ENCODE peak calls at places on chromosomes 16 and 17, in six cellular contexts. H is IMR-90, G is mesendoderm, I is trophoblast cell, X is H1, S is neuronal stem cell. Z is an unnamed sample. For H3K36me3, the result is how much of the 10 kb centered on the place peaks cover.

GRCh38 chr17:57002904-57003303 is 25.0 kb downstream of the SCPEP1 start:
- DNase-seq in H (no peak), G (no peak), I (no peak), X (no peak), S (no peak), Z (no peak)

GRCh38 chr17:30950669-30951399 is 20.0 kb upstream of the RNF135 start:
- DNase-seq in H (peak), G (no peak), I (no peak), X (no peak), S (no peak), Z (peak)

GRCh38 chr16:11272921-11273720 is at the start of gene PRM3:
- DNase-seq in H (no peak), G (no peak), I (no peak), X (no peak), S (no peak), Z (no peak)

GRCh38 chr17:46831573-46832305 is 13.2 kb upstream of the WNT3 start:
- DNase-seq in H (no peak), G (no peak), I (no peak), X (no peak), S (no peak), Z (no peak)

GRCh38 chr17:27846042-27846655 is 45.8 kb upstream of the NOS2 start:
- DNase-seq in H (no peak), G (no peak), I (no peak), X (no peak), S (no peak), Z (no peak)

GRCh38 chr17:55463600-55463999 is 42.0 kb upstream of the MMD start:
- DNase-seq in H (no peak), G (no peak), I (no peak), X (no peak), S (no peak), Z (no peak)

GRCh38 chr17:50686494-50687199 is 21.1 kb downstream of the ANKRD40 start:
- DNase-seq in H (peak), G (peak), I (no peak), X (no peak), S (no peak), Z (peak)

GRCh38 chr16:30527635-30528178 is 1.3 kb upstream of the ZNF768 start:
- DNase-seq in H (no peak), G (no peak), I (peak), X (no peak), S (no peak), Z (no peak)

GRCh38 chr16:48918520-48919258 is 308.7 kb upstream of the N4BP1 start:
- DNase-seq in H (no peak), G (peak), I (peak), X (no peak), S (no peak), Z (no peak)

GRCh38 chr16:4500283-4500682 is 24.1 kb downstream of the HMOX2 start:
- DNase-seq in H (peak), G (peak), I (peak), X (no peak), S (no peak), Z (peak)

GRCh38 chr17:3635474-3636153 is 436 bp downstream of the SHPK start:
- DNase-seq in H (no peak), G (peak), I (peak), X (no peak), S (peak), Z (no peak)

GRCh38 chr17:63413128-63413527 is 33.0 kb downstream of the CYB561 start:
- DNase-seq in H (no peak), G (no peak), I (no peak), X (no peak), S (no peak), Z (no peak)

GRCh38 chr16:68492501-68493411 is 44.4 kb upstream of the SMPD3 start:
- DNase-seq in H (no peak), G (no peak), I (no peak), X (no peak), S (no peak), Z (no peak)

GRCh38 chr17:35373532-35373983 is at the start of gene SLFN11:
- DNase-seq in H (peak), G (peak), I (no peak), X (no peak), S (no peak), Z (peak)

GRCh38 chr17:75683467-75684041 is 16.4 kb downstream of the SAP30BP start:
- DNase-seq in H (peak), G (no peak), I (no peak), X (no peak), S (no peak), Z (peak)

GRCh38 chr17:72421128-72422092 is 300.6 kb downstream of the SOX9 start:
- DNase-seq in H (peak), G (peak), I (peak), X (no peak), S (no peak), Z (peak)

GRCh38 chr17:17540278-17540906 is 44.2 kb upstream of the RASD1 start:
- DNase-seq in H (no peak), G (no peak), I (no peak), X (no peak), S (no peak), Z (no peak)

GRCh38 chr16:54027126-54027922 is 259.3 kb downstream of the IRX3 start:
- DNase-seq in H (peak), G (no peak), I (no peak), X (no peak), S (no peak), Z (peak)

GRCh38 chr17:31787857-31788570 is 71.0 kb downstream of the COPRS start:
- DNase-seq in H (peak), G (peak), I (no peak), X (no peak), S (no peak), Z (peak)

GRCh38 chr16:58426095-58426494 is 33.8 kb downstream of the GINS3 start:
- DNase-seq in H (no peak), G (no peak), I (no peak), X (no peak), S (no peak), Z (no peak)

GRCh38 chr17:79835953-79836951 is 3.0 kb downstream of the CBX4 start:
- DNase-seq in H (peak), G (peak), I (peak), X (peak), S (no peak), Z (peak)

GRCh38 chr16:24075929-24076716 is 180.0 kb upstream of the CACNG3 start:
- DNase-seq in H (no peak), G (peak), I (peak), X (no peak), S (no peak), Z (no peak)

GRCh38 chr16:67563708-67564468 is 1.6 kb downstream of the CTCF start:
- DNase-seq in H (peak), G (peak), I (peak), X (no peak), S (no peak), Z (peak)

GRCh38 chr17:62618647-62619412 is 8.6 kb upstream of the MRC2 start:
- DNase-seq in H (no peak), G (peak), I (no peak), X (no peak), S (no peak), Z (no peak)

GRCh38 chr16:9047689-9048301 is 43.6 kb upstream of the HAPSTR1 start:
- DNase-seq in H (peak), G (peak), I (peak), X (peak), S (peak), Z (peak)

GRCh38 chr17:10727192-10727591 is 2.6 kb downstream of the TMEM220 start:
- DNase-seq in H (no peak), G (no peak), I (no peak), X (no peak), S (no peak), Z (no peak)

GRCh38 chr17:75270966-75271232 is at the start of gene MIF4GD:
- DNase-seq in H (peak), G (no peak), I (no peak), X (no peak), S (no peak), Z (no peak)

GRCh38 chr16:6549415-6549814 is 783.2 kb upstream of the RBFOX1 start:
- DNase-seq in H (no peak), G (no peak), I (no peak), X (no peak), S (no peak), Z (no peak)

GRCh38 chr16:54568897-54569807 is 282.6 kb upstream of the IRX3 start:
- DNase-seq in H (no peak), G (no peak), I (no peak), X (no peak), S (no peak), Z (no peak)

GRCh38 chr16:10031473-10031872 is 150.8 kb downstream of the GRIN2A start:
- DNase-seq in H (no peak), G (peak), I (no peak), X (no peak), S (no peak), Z (no peak)

GRCh38 chr17:51764387-51764971 is 394.0 kb downstream of the CA10 start:
- DNase-seq in H (peak), G (peak), I (peak), X (peak), S (peak), Z (peak)

GRCh38 chr16:57042157-57043111 is 49.9 kb upstream of the CPNE2 start:
- DNase-seq in H (peak), G (no peak), I (no peak), X (no peak), S (no peak), Z (no peak)

GRCh38 chr17:59154335-59154720 is 658 bp downstream of the SKA2 start:
- DNase-seq in H (peak), G (peak), I (peak), X (no peak), S (peak), Z (peak)

GRCh38 chr17:978110-979093 is 1.2 kb downstream of the NXN start:
- DNase-seq in H (peak), G (peak), I (no peak), X (no peak), S (peak), Z (peak)
- H2BK120ac ChIP-seq in H (peak), G (peak), I (peak), X (no peak), S (no peak), Z (peak)

DNA sequence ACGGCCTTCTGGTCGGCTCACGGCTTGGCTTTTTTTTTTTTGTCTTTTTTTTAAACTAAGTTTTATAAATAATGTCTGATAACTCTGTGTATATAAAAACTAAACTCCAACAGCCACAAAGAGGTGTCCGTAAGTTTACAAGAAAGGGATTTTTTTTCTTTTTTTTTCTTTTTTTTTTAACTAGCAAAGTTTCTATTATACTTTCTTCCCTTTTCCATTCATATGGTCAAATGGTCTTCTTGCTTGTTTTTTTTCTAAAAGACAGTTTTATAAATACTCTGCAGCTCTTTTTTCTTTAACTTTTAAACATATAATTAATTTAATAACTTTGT is 3.5 kb upstream of the SIRT7 start:
- DNase-seq in H (no peak), G (no peak), I (no peak), X (no peak), S (no peak), Z (no peak)
- H3K36me3 ChIP-seq in H (under half), G (under half), I (under half), X (under half), S (under half), Z (under half)

DNA sequence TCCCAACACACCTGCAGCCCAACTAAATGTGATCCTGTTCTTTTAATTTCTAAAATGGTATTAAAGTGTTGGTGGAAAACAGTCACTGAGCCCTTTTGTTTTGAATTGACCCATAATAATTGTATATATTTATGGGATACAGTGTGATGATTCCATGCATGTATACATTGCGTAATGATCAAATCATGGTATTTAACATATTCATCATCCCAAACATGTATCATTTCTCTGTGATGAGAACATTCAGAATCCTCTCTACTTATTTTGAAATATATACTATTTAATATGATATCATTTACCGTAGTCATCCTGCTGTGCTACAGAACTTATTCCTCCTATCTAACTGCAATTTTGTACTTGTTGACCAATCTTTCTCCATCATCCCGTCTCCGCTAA is 14.0 kb upstream of the MYH10 start:
- DNase-seq in H (no peak), G (no peak), I (no peak), X (no peak), S (no peak), Z (no peak)
- H2BK120ac ChIP-seq in H (no peak), G (no peak), I (no peak), X (no peak), S (no peak), Z (no peak)

GRCh38 chr16:81657731-81658130 is 121.4 kb upstream of the PLCG2 start:
- DNase-seq in H (no peak), G (no peak), I (no peak), X (no peak), S (no peak), Z (no peak)
- H3K36me3 ChIP-seq in H (under half), G (under half), I (half or more), X (under half), S (half or more), Z (under half)

GRCh38 chr17:7591596-7591995 is 1.7 kb upstream of the SOX15 start:
- DNase-seq in H (no peak), G (no peak), I (no peak), X (no peak), S (no peak), Z (no peak)

GRCh38 chr17:7589204-7589868 is 558 bp downstream of the SOX15 start:
- DNase-seq in H (peak), G (peak), I (peak), X (no peak), S (peak), Z (peak)

GRCh38 chr17:7592422-7593021 is 2.6 kb upstream of the SOX15 start:
- DNase-seq in H (no peak), G (no peak), I (no peak), X (no peak), S (no peak), Z (no peak)

GRCh38 chr17:7589891-7590611 is at the start of gene SOX15:
- DNase-seq in H (peak), G (peak), I (peak), X (no peak), S (no peak), Z (no peak)

DNA sequence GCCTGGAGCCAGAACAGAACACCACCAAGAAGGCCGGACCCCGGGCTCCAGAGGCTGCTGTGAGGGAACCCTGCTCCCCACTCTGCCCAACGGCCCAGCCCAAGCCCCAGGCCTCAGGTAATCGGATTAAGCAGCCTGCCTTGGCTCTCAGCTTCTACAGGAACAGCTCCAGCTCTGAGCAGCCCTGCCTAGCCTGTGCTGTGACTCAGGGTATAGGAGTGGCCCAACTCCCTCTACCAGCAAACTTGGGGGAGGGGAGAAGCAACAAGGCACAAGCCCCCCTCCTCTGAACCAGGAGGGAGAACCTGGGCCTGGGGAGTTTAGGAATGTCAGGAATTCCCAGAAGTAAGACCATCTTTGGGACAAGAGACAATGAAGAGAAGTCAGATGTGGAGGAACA is 849 bp upstream of the SOX15 start:
- DNase-seq in H (peak), G (peak), I (no peak), X (no peak), S (peak), Z (peak)
- H2BK120ac ChIP-seq in H (no peak), G (no peak), I (peak), X (no peak), S (no peak), Z (no peak)

Z was measured in mesenchymal stem cell.